ENCODE peak calls at places on chromosomes 5 and 9, in four cellular contexts. M, V, Y and G are unnamed samples.

GRCh38 chr9:72454871-72455471 is 66.4 kb upstream of the TMC1 start:
- DNase-seq in M (no peak), V (no peak), Y (no peak), G (peak; percentile 65)

GRCh38 chr5:44001675-44002380 is 387.4 kb downstream of the FGF10 start:
- DNase-seq in M (no peak), V (no peak), Y (no peak), G (peak; percentile 76)

GRCh38 chr5:126938461-126938860 is 91.9 kb downstream of the MARCHF3 start:
- DNase-seq in M (no peak), V (no peak), Y (no peak), G (no peak)

GRCh38 chr9:3401556-3401955 is 124.2 kb downstream of the RFX3 start:
- DNase-seq in M (no peak), V (no peak), Y (no peak), G (no peak)

GRCh38 chr9:83441390-83441789 is 96.8 kb downstream of the FRMD3 start:
- DNase-seq in M (no peak), V (no peak), Y (no peak), G (no peak)

GRCh38 chr5:172455511-172456061 is 1.3 kb upstream of the SH3PXD2B start:
- DNase-seq in M (no peak), V (no peak), Y (no peak), G (no peak)

GRCh38 chr5:135642934-135643333 is 64.1 kb upstream of the CXCL14 start:
- DNase-seq in M (no peak), V (no peak), Y (no peak), G (no peak)

GRCh38 chr5:154784856-154785255 is 29.7 kb downstream of the LARP1 start:
- DNase-seq in M (no peak), V (no peak), Y (no peak), G (no peak)

GRCh38 chr5:143376911-143377838 is 26.3 kb downstream of the NR3C1 start:
- DNase-seq in M (no peak), V (no peak), Y (no peak), G (no peak)

DNA sequence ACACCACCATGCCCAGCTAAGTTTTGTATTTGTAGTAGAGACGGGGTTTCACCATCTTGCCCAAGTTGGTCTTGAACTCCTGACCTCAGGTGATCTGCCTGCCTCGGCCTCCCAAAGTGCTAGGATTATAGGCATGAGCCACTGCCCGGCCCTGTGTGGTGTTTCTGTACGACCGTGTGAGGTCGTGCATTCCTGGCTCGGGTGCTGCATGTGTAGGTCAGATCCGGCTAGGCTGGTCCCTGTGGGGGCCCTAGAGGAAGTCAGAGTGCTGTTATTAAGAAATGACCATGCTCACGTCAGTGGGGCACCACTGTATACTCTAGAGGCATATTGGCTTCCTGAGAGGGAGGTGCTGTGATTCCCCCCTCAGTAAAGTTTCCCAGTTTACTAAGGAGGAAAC is 13.7 kb downstream of the WNK2 start:
- DNase-seq in M (no peak), V (no peak), Y (no peak), G (no peak)
- TF ChIP-seq HDAC2 in M (no peak), V (no peak), Y (no peak), G (no peak)

GRCh38 chr5:32869216-32869615 is 158.1 kb downstream of the NPR3 start:
- DNase-seq in M (no peak), V (no peak), Y (no peak), G (no peak)
- TF ChIP-seq CEBPB in M (no peak), V (no peak), Y (no peak), G (no peak)

DNA sequence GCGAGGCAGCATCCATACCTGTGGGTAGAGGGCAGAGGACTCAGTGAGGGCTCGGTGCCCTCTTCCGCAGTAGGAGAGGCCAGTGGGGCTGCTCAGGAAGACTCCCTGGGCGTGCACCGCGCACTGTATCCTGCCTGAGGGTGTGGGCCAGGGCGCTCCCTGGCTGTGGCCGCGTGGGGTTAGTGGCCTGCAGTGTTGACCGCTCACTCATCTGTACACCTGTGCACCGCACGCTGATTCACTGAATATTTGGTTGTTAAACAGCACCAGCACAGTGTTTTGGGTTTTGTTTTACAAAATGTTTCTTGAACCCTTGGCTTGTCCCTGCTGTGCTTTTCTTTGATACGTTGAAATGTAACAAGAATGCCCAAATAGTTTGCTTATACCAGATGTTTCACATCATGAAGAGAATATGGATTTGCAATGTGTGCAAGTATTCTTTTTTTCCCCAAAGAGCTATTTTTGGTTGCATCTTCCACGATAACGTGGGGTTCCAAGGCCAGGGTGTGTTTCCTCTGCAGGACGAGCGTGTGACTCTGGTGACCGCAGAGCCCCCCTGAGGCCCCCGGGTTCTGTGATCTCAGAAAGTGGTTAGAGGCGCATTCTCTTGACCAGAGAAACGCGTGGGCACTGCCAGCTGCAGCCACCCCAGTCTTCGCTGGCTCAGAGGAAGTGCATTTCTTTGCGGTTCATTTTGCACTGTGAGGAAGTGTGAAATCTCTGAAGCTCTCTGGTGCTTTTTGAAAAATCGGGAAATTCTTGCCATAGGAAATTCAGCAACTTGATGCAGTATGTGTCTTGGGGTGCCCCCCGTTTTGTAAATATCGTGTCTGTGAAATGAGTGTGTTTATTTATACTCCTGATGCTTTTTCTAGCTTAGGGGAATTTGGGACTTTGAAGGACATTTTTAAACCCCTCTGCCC is 46.9 kb downstream of the AHRR start:
- DNase-seq in M (no peak), V (no peak), Y (peak; percentile 73), G (no peak)
- TF ChIP-seq HDAC2 in M (no peak), V (no peak), Y (no peak), G (no peak)

DNA sequence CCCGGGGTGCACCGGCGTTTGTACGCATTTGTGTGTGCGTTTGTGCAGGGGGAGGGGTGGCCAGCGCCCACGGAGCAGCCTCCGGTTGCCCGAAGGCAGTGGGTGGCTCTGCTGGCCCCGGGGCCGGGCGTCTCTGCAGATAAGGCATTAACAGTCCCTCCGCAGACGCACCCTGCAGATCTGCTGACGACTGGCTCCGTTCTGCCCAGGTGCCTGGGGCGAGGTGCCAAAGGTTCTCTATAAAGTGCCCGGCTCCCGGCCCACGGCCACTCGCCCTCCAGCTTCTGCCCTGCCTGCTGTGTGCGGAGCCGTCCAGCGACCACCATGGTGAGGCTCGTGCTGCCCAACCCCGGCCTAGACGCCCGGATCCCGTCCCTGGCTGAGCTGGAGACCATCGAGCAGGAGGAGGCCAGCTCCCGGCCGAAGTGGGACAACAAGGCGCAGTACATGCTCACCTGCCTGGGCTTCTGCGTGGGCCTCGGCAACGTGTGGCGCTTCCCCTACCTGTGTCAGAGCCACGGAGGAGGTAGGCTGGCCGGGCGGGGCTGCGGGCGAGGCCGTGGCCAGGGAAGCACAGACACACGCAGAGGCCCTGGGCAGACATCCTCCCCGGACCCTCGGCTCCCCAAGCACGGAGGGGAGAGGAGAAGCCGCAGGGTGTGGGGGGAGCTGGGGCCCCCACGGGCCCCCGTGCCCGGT is at the start of gene SLC6A19:
- DNase-seq in M (no peak), V (no peak), Y (no peak), G (no peak)
- TF ChIP-seq CEBPB in M (no peak), V (no peak), Y (no peak), G (no peak)

GRCh38 chr9:74666625-74667316 is 169.6 kb downstream of the RORB start:
- DNase-seq in M (no peak), V (no peak), Y (no peak), G (no peak)
- TF ChIP-seq HDAC2 in M (no peak), V (no peak), Y (no peak), G (no peak)